ENCODE peak calls at places on chromosome X, in four cellular contexts. One of them, this sample, is unnamed.

GRCh38 chrX:47091149-47091775 is 13.0 kb downstream of the RGN start:
- DNase-seq in H1: no peak
- DNase-seq in Karpas-422: no peak
- DNase-seq in breast epithelium: no peak
- DNase-seq in this sample: no peak

GRCh38 chrX:6026484-6026883 is 202.2 kb downstream of the NLGN4X start:
- DNase-seq in Karpas-422: no peak
- DNase-seq in breast epithelium: no peak
- DNase-seq in H1: no peak
- DNase-seq in this sample: no peak

GRCh38 chrX:96372313-96373046 is 312.2 kb upstream of the DIAPH2 start:
- DNase-seq in Karpas-422: peak
- DNase-seq in H1: no peak
- DNase-seq in breast epithelium: no peak
- DNase-seq in this sample: peak

GRCh38 chrX:12496343-12496742 is 294.9 kb upstream of the PRPS2 start:
- DNase-seq in Karpas-422: no peak
- DNase-seq in breast epithelium: no peak
- DNase-seq in H1: no peak
- DNase-seq in this sample: no peak

GRCh38 chrX:136954930-136955329 is 74.4 kb upstream of the RBMX start:
- DNase-seq in Karpas-422: peak
- DNase-seq in breast epithelium: no peak
- DNase-seq in H1: no peak
- DNase-seq in this sample: peak

GRCh38 chrX:31333181-31333831 is 261.5 kb upstream of the FTHL17 start:
- DNase-seq in breast epithelium: no peak
- DNase-seq in Karpas-422: no peak
- DNase-seq in H1: no peak
- DNase-seq in this sample: no peak

GRCh38 chrX:45449982-45450381 is 249.3 kb upstream of the DIPK2B start:
- DNase-seq in Karpas-422: no peak
- DNase-seq in breast epithelium: no peak
- DNase-seq in H1: no peak
- DNase-seq in this sample: no peak

GRCh38 chrX:112668476-112669404 is 11.0 kb downstream of the LHFPL1 start:
- DNase-seq in Karpas-422: no peak
- DNase-seq in breast epithelium: no peak
- DNase-seq in H1: no peak
- DNase-seq in this sample: no peak

GRCh38 chrX:66203114-66203513 is 39.1 kb downstream of the HEPH start:
- DNase-seq in H1: no peak
- DNase-seq in Karpas-422: no peak
- DNase-seq in breast epithelium: no peak
- DNase-seq in this sample: no peak

GRCh38 chrX:49237060-49237459 is 1.8 kb downstream of the CCDC22 start:
- DNase-seq in Karpas-422: peak
- DNase-seq in breast epithelium: no peak
- DNase-seq in H1: no peak
- DNase-seq in this sample: no peak

GRCh38 chrX:8738588-8739189 is 6.8 kb upstream of the ANOS1 start:
- DNase-seq in breast epithelium: no peak
- DNase-seq in Karpas-422: peak
- DNase-seq in H1: no peak
- DNase-seq in this sample: peak

GRCh38 chrX:106611323-106611681 is 476 bp upstream of the RADX start:
- DNase-seq in Karpas-422: no peak
- DNase-seq in breast epithelium: no peak
- DNase-seq in H1: no peak
- DNase-seq in this sample: no peak

GRCh38 chrX:106615041-106615440 is 3.3 kb downstream of the RADX start:
- DNase-seq in breast epithelium: no peak
- DNase-seq in H1: no peak
- DNase-seq in Karpas-422: no peak
- DNase-seq in this sample: no peak

GRCh38 chrX:106613277-106613676 is 1.5 kb downstream of the RADX start:
- DNase-seq in Karpas-422: peak
- DNase-seq in H1: no peak
- DNase-seq in breast epithelium: no peak
- DNase-seq in this sample: no peak

GRCh38 chrX:106611682-106612402 is at the start of gene RADX:
- DNase-seq in Karpas-422: peak
- DNase-seq in breast epithelium: peak
- DNase-seq in H1: peak
- DNase-seq in this sample: peak

GRCh38 chrX:106612403-106612789 is 618 bp downstream of the RADX start:
- DNase-seq in Karpas-422: no peak
- DNase-seq in H1: peak
- DNase-seq in breast epithelium: no peak
- DNase-seq in this sample: no peak
- H3K4me3 ChIP-seq in Karpas-422: peak
- H3K4me3 ChIP-seq in H1: peak
- H3K4me3 ChIP-seq in breast epithelium: peak
- H3K4me3 ChIP-seq in this sample: peak

GRCh38 chrX:40169193-40170086 is 71.7 kb upstream of the BCOR start:
- DNase-seq in breast epithelium: no peak
- DNase-seq in Karpas-422: peak
- DNase-seq in H1: peak
- DNase-seq in this sample: peak
- H3K4me3 ChIP-seq in breast epithelium: no peak
- H3K4me3 ChIP-seq in Karpas-422: peak
- H3K4me3 ChIP-seq in H1: peak
- H3K4me3 ChIP-seq in this sample: peak

DNA sequence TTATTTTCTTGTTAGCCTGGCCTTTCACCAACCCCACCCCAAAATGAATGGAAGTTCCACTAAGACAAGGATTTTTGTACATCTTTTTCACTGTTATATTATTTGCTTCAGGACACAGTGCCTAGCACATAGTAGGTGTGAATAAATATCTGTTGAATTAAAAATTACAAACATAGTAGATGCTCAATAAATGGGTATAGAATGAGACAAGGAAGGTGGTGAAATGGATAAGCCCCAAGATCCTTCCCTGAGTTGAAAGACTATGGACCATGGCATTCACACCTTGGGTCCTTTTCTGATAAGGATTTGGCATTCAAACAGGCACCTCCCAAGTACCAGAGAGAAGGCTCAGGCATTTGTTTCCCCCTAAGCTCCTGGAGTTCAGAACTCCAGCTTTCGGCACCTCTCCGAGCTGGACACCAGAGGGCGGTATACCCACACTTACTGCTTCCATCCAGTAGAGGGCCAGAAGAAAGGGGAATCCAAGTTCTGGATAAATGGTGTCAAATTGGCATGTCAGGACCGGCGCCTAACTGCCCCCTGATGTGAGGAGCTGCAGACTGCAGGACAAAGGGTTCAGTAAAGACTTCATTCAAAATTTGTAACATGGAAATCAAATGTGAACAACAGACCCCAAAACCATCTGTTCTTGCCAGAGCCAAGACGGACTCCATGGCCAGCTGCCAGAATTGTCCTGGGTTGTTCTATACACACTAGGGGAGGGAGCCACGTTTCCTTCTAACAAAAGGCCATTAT is 193.0 kb downstream of the GPC3 start:
- DNase-seq in breast epithelium: peak
- DNase-seq in H1: peak
- DNase-seq in Karpas-422: peak
- DNase-seq in this sample: peak
- H3K4me3 ChIP-seq in breast epithelium: peak
- H3K4me3 ChIP-seq in H1: no peak
- H3K4me3 ChIP-seq in Karpas-422: no peak
- H3K4me3 ChIP-seq in this sample: no peak

DNA sequence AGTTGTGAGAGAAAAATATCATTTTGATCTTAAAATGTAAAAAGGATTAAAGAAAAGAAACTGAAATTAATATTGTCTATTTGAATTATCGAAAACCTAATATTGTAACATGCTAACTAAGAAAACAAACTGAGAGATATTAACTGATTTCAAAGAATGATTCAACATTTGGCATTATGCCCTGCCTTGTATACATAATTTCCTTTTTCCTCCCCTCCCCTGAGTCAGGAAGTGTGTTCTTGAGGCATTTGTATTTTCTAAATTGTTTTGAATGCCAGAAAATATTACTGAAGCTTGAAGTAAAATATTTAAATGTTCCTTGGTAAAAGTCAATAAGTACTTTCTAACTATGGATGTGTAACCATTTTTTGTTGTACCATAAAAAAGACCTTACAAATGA is 49.4 kb downstream of the RPS6KA3 start:
- DNase-seq in Karpas-422: no peak
- DNase-seq in H1: no peak
- DNase-seq in breast epithelium: no peak
- DNase-seq in this sample: no peak
- H3K4me3 ChIP-seq in Karpas-422: no peak
- H3K4me3 ChIP-seq in H1: no peak
- H3K4me3 ChIP-seq in breast epithelium: no peak
- H3K4me3 ChIP-seq in this sample: no peak

GRCh38 chrX:131779313-131779712 is 235.4 kb downstream of the OR13H1 start:
- DNase-seq in Karpas-422: peak
- DNase-seq in H1: no peak
- DNase-seq in breast epithelium: no peak
- DNase-seq in this sample: no peak
- H3K4me3 ChIP-seq in Karpas-422: peak
- H3K4me3 ChIP-seq in H1: no peak
- H3K4me3 ChIP-seq in breast epithelium: no peak
- H3K4me3 ChIP-seq in this sample: no peak

GRCh38 chrX:3286196-3286920 is 60.1 kb downstream of the MXRA5 start:
- DNase-seq in breast epithelium: no peak
- DNase-seq in H1: no peak
- DNase-seq in Karpas-422: no peak
- DNase-seq in this sample: no peak
- H3K4me3 ChIP-seq in breast epithelium: no peak
- H3K4me3 ChIP-seq in H1: no peak
- H3K4me3 ChIP-seq in Karpas-422: no peak
- H3K4me3 ChIP-seq in this sample: no peak

GRCh38 chrX:69285401-69285871 is 120.2 kb upstream of the PJA1 start:
- DNase-seq in breast epithelium: no peak
- DNase-seq in Karpas-422: no peak
- DNase-seq in H1: no peak
- DNase-seq in this sample: no peak
- H3K4me3 ChIP-seq in breast epithelium: peak
- H3K4me3 ChIP-seq in Karpas-422: no peak
- H3K4me3 ChIP-seq in H1: peak
- H3K4me3 ChIP-seq in this sample: no peak

GRCh38 chrX:129934952-129935351 is 29.0 kb downstream of the UTP14A start:
- DNase-seq in Karpas-422: no peak
- DNase-seq in H1: no peak
- DNase-seq in breast epithelium: no peak
- DNase-seq in this sample: no peak
- H3K4me3 ChIP-seq in Karpas-422: no peak
- H3K4me3 ChIP-seq in H1: no peak
- H3K4me3 ChIP-seq in breast epithelium: no peak
- H3K4me3 ChIP-seq in this sample: no peak

DNA sequence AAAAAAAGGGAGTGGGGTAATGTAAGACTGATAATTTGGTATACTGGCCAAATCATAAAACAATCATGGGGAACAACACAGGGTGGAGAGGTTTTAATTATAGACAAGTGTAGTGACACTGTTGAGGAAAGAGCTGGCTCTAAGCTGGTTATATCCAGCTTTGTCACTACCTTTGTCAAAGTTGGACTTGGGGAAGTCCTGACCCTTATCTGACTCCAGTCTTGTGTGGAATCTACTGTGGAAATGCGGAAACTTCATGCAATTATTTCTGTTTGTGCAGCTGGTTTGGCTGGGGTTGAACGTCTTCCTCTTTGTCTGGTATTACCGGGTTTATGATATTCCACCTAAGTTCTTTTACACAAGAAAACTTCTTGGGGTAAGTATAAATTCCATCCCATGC is 1.9 kb downstream of the CYBB start:
- DNase-seq in Karpas-422: no peak
- DNase-seq in breast epithelium: no peak
- DNase-seq in H1: no peak
- DNase-seq in this sample: no peak
- H3K4me3 ChIP-seq in Karpas-422: no peak
- H3K4me3 ChIP-seq in breast epithelium: peak
- H3K4me3 ChIP-seq in H1: no peak
- H3K4me3 ChIP-seq in this sample: no peak

GRCh38 chrX:54794004-54794403 is 4.1 kb downstream of the ITIH6 start:
- DNase-seq in H1: no peak
- DNase-seq in breast epithelium: no peak
- DNase-seq in Karpas-422: no peak
- DNase-seq in this sample: no peak

GRCh38 chrX:54799046-54799445 is 991 bp upstream of the ITIH6 start:
- DNase-seq in breast epithelium: no peak
- DNase-seq in H1: no peak
- DNase-seq in Karpas-422: no peak
- DNase-seq in this sample: no peak

GRCh38 chrX:54794795-54795194 is 3.3 kb downstream of the ITIH6 start:
- DNase-seq in H1: no peak
- DNase-seq in breast epithelium: no peak
- DNase-seq in Karpas-422: no peak
- DNase-seq in this sample: no peak

DNA sequence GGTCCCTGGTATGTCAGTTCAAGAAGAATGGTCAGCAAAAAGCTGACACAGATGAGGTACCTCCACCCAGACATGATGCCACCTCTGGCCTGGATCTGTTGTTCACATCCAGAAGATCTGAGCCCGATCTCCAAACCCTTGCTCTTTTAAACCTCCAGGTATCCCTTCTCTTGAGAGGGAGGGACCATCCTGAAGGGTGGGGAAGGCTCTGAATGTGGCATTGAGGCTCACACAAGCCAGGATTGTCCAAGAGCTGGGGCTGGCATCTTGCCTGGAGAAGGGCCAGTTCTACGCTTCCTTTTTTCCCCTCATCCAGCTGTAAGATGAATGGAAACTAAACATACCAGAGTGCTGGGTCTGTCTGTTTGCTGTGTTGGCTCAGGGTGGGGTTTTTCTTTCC is at the start of gene ITIH6:
- DNase-seq in H1: no peak
- DNase-seq in breast epithelium: no peak
- DNase-seq in Karpas-422: no peak
- DNase-seq in this sample: no peak
- H3K4me3 ChIP-seq in H1: no peak
- H3K4me3 ChIP-seq in breast epithelium: no peak
- H3K4me3 ChIP-seq in Karpas-422: no peak
- H3K4me3 ChIP-seq in this sample: no peak